ENCODE peak calls at places on chromosomes 6 and 20, in five cellular contexts. G is brain microvascular endothelial cell; N is NCI-H1092; P is stimulated activated CD4-positive, alpha-beta T cell treated with anti-CD3 and anti-CD28 coated beads, TNF-alpha, amount 100 ng/mL, for 24 hours; Y is HT1080. A is an unnamed sample.

GRCh38 chr20:62796699-62797491 is 622 bp downstream of the MRGBP start:
- DNase-seq in P (no peak), N (no peak), Y (no peak), G (no peak), A (no peak)

GRCh38 chr20:20741067-20742045 is 28.9 kb upstream of the RALGAPA2 start:
- DNase-seq in Y (no peak), P (no peak), G (no peak), N (peak), A (no peak)

GRCh38 chr6:142537612-142538478 is 236.0 kb downstream of the ADGRG6 start:
- DNase-seq in P (no peak), Y (peak), N (no peak), G (peak), A (peak)

GRCh38 chr6:72894091-72894490 is 272.2 kb downstream of the KCNQ5 start:
- DNase-seq in N (no peak), Y (peak), G (no peak), P (no peak), A (no peak)

GRCh38 chr6:32439708-32440214 is at the start of gene HLA-DRA:
- DNase-seq in N (no peak), P (no peak), Y (peak), G (peak), A (peak)

GRCh38 chr6:140319209-140319608 is 944.8 kb upstream of the CITED2 start:
- DNase-seq in N (no peak), Y (no peak), G (peak), P (no peak), A (no peak)

GRCh38 chr6:16168858-16169257 is 40.0 kb downstream of the MYLIP start:
- DNase-seq in N (no peak), Y (peak), G (peak), P (no peak), A (no peak)

GRCh38 chr6:139395371-139395770 is 20.9 kb upstream of the CITED2 start:
- DNase-seq in N (no peak), P (no peak), G (no peak), Y (no peak), A (no peak)

GRCh38 chr6:13300649-13301590 is 27.4 kb downstream of the TBC1D7 start:
- DNase-seq in Y (no peak), N (no peak), P (no peak), G (no peak), A (no peak)

GRCh38 chr6:111057074-111057752 is 30.1 kb upstream of the SLC16A10 start:
- DNase-seq in N (no peak), P (no peak), G (no peak), Y (peak), A (peak)

GRCh38 chr6:33279971-33280511 is 3.1 kb downstream of the B3GALT4 start:
- DNase-seq in G (peak), Y (peak), P (no peak), N (no peak), A (peak)

GRCh38 chr20:61933481-61933950 is 132.2 kb downstream of the TAF4 start:
- DNase-seq in G (no peak), P (no peak), Y (no peak), N (no peak), A (peak)

GRCh38 chr6:151807513-151808330 is at the start of gene ESR1:
- DNase-seq in P (peak), N (no peak), Y (no peak), G (peak), A (no peak)

GRCh38 chr6:281469-282103 is 10.7 kb upstream of the DUSP22 start:
- DNase-seq in N (no peak), P (no peak), G (no peak), Y (no peak), A (no peak)

GRCh38 chr20:57291003-57291402 is 24.6 kb upstream of the BMP7 start:
- DNase-seq in Y (no peak), G (no peak), N (no peak), P (no peak), A (peak)

GRCh38 chr6:104952911-104953409 is 3.9 kb upstream of the LIN28B start:
- DNase-seq in G (no peak), N (no peak), P (no peak), Y (peak), A (no peak)

GRCh38 chr20:46928580-46929132 is 34.0 kb downstream of the EYA2 start:
- DNase-seq in G (no peak), Y (no peak), N (no peak), P (no peak), A (no peak)

GRCh38 chr6:5998741-5999687 is 7.7 kb downstream of the NRN1 start:
- DNase-seq in N (no peak), G (no peak), Y (no peak), P (no peak), A (no peak)

GRCh38 chr6:136051140-136051775 is 198.9 kb downstream of the MTFR2 start:
- DNase-seq in P (no peak), N (no peak), G (peak), Y (no peak), A (no peak)

GRCh38 chr6:153145591-153145990 is 14.5 kb upstream of the RGS17 start:
- DNase-seq in G (no peak), N (peak), Y (no peak), P (no peak), A (no peak)

GRCh38 chr20:63223121-63223825 is 7.3 kb upstream of the YTHDF1 start:
- DNase-seq in G (no peak), P (peak), N (peak), Y (no peak), A (peak)

GRCh38 chr6:138405816-138406403 is 1.9 kb downstream of the HEBP2 start:
- DNase-seq in P (no peak), G (no peak), N (no peak), Y (no peak), A (no peak)

GRCh38 chr20:54335299-54335698 is 127.4 kb downstream of the PFDN4 start:
- DNase-seq in G (peak), N (no peak), P (no peak), Y (no peak), A (no peak)

GRCh38 chr6:94559829-94560537 is 1017.4 kb upstream of the MANEA start:
- DNase-seq in G (no peak), P (no peak), N (no peak), Y (no peak), A (no peak)

GRCh38 chr20:53608071-53608455 is 14.4 kb upstream of the ZNF217 start:
- DNase-seq in P (no peak), Y (no peak), N (no peak), G (no peak), A (no peak)

GRCh38 chr6:34684919-34685318 is 11.6 kb downstream of the ILRUN start:
- DNase-seq in Y (no peak), P (no peak), N (no peak), G (no peak), A (no peak)

GRCh38 chr20:51678041-51678697 is 90.0 kb downstream of the ATP9A start:
- DNase-seq in G (no peak), P (no peak), Y (no peak), N (no peak), A (no peak)

GRCh38 chr20:62650551-62651284 is 8.4 kb downstream of the SLCO4A1 start:
- DNase-seq in Y (no peak), N (no peak), P (no peak), G (no peak), A (no peak)

GRCh38 chr6:144488590-144488989 is 203.5 kb downstream of the UTRN start:
- DNase-seq in G (no peak), P (no peak), Y (no peak), N (no peak), A (no peak)

GRCh38 chr20:32052090-32052791 is at the start of gene HCK:
- DNase-seq in P (no peak), Y (no peak), G (no peak), N (no peak), A (peak)

A was measured in Caco-2.